ENCODE peak calls at places on chromosome 10, in eight cellular contexts. C is kidney tubule cell, D is Panc1, T is GM23248, G is HEK293T, S is glutamatergic neuron, U is Ammon's horn, H is NB4. E is an unnamed sample.

GRCh38 chr10:95291634-95292039 is 834 bp upstream of the PDLIM1 start:
- DNase-seq in C (no peak), D (no peak), T (no peak), G (no peak), S (no peak), U (no peak), H (no peak), E (no peak)

GRCh38 chr10:114851336-114851735 is 29.8 kb downstream of the FHIP2A start:
- DNase-seq in C (no peak), D (no peak), T (no peak), G (no peak), S (no peak), U (no peak), H (no peak), E (no peak)

GRCh38 chr10:3774018-3774813 is 10.8 kb downstream of the KLF6 start:
- DNase-seq in C (peak), D (peak), T (peak), G (no peak), S (no peak), U (no peak), H (no peak), E (no peak)

GRCh38 chr10:126650164-126650563 is 20.3 kb downstream of the C10orf90 start:
- DNase-seq in C (no peak), D (no peak), T (no peak), G (no peak), S (no peak), U (no peak), H (no peak), E (no peak)

GRCh38 chr10:119139464-119140067 is 25.9 kb downstream of the SFXN4 start:
- DNase-seq in C (peak), D (peak), T (peak), G (peak), S (peak), U (peak), H (peak), E (no peak)

GRCh38 chr10:28842321-28842720 is 165.0 kb downstream of the BAMBI start:
- DNase-seq in C (peak), D (no peak), T (peak), G (no peak), S (no peak), U (no peak), H (no peak), E (no peak)

GRCh38 chr10:47400251-47400650 is 16.2 kb upstream of the ZNF488 start:
- DNase-seq in C (no peak), D (no peak), T (no peak), G (no peak), S (no peak), U (no peak), H (no peak), E (no peak)

GRCh38 chr10:129417882-129418281 is 49.2 kb upstream of the MGMT start:
- DNase-seq in C (no peak), D (no peak), T (peak), G (no peak), S (no peak), U (no peak), H (no peak), E (no peak)

GRCh38 chr10:103881420-103882284 is 26.3 kb upstream of the SH3PXD2A start:
- DNase-seq in C (peak), D (no peak), T (no peak), G (no peak), S (no peak), U (no peak), H (no peak), E (no peak)

GRCh38 chr10:71827828-71828227 is 23.2 kb downstream of the PSAP start:
- DNase-seq in C (no peak), D (no peak), T (no peak), G (no peak), S (no peak), U (no peak), H (no peak), E (no peak)

GRCh38 chr10:123157210-123157609 is 3.0 kb downstream of the BUB3 start:
- DNase-seq in C (peak), D (no peak), T (peak), G (no peak), S (no peak), U (no peak), H (peak), E (no peak)

GRCh38 chr10:4243651-4244050 is 458.6 kb upstream of the KLF6 start:
- DNase-seq in C (peak), D (peak), T (peak), G (no peak), S (no peak), U (no peak), H (peak), E (no peak)

GRCh38 chr10:108812906-108813305 is 1110.4 kb downstream of the XPNPEP1 start:
- DNase-seq in C (no peak), D (no peak), T (no peak), G (no peak), S (no peak), U (no peak), H (no peak), E (no peak)

GRCh38 chr10:128072941-128073615 is 53.1 kb downstream of the MKI67 start:
- DNase-seq in C (no peak), D (no peak), T (no peak), G (no peak), S (no peak), U (no peak), H (no peak), E (no peak)